ENCODE peak calls at places on chromosomes 13 and 19, in seven cellular contexts. O is GM12891, M is lower leg skin, J is H1, V is thyroid gland, C is spleen, K is A549. Y is an unnamed sample.

GRCh38 chr13:105660550-105660949 is 874.9 kb downstream of the EFNB2 start:
- DNase-seq in V (no peak), J (no peak), M (no peak), O (no peak), C (no peak), K (no peak), Y (no peak)

GRCh38 chr19:34246340-34246739 is 8.0 kb upstream of the GARRE1 start:
- DNase-seq in M (peak; percentile 37), O (no peak), V (no peak), C (no peak), J (no peak), K (no peak), Y (no peak)

GRCh38 chr13:97225533-97225932 is 3.4 kb downstream of the MBNL2 start:
- DNase-seq in V (no peak), K (no peak), O (no peak), J (no peak), C (no peak), M (no peak), Y (no peak)

GRCh38 chr13:42985312-42986175 is 6.5 kb downstream of the EPSTI1 start:
- DNase-seq in M (no peak), V (no peak), J (no peak), C (no peak), O (no peak), K (no peak), Y (no peak)

GRCh38 chr19:44435441-44435840 is 12.8 kb downstream of the ZNF229 start:
- DNase-seq in C (no peak), J (no peak), V (no peak), K (no peak), O (no peak), M (no peak), Y (no peak)

GRCh38 chr13:73984201-73984600 is 150.0 kb downstream of the KLF12 start:
- DNase-seq in O (no peak), M (no peak), K (no peak), C (no peak), J (no peak), V (no peak), Y (no peak)

GRCh38 chr19:13764821-13765394 is 586 bp downstream of the MRI1 start:
- DNase-seq in K (no peak), J (peak; percentile 55), V (peak; percentile 38), O (no peak), M (peak; percentile 89), C (peak; percentile 89), Y (no peak)

GRCh38 chr13:98986226-98986846 is 8.5 kb upstream of the DOCK9 start:
- DNase-seq in O (no peak), M (no peak), J (no peak), C (no peak), K (no peak), V (no peak), Y (no peak)

GRCh38 chr13:96492758-96493157 is 402.9 kb downstream of the HS6ST3 start:
- DNase-seq in V (peak; percentile 2), M (no peak), C (no peak), O (no peak), J (no peak), K (no peak), Y (no peak)

GRCh38 chr19:16285769-16286564 is 38.7 kb upstream of the KLF2 start:
- DNase-seq in C (no peak), V (no peak), K (no peak), J (peak; percentile 61), M (no peak), O (no peak), Y (no peak)

GRCh38 chr13:24074687-24075086 is 85.8 kb upstream of the SPATA13 start:
- DNase-seq in M (no peak), K (no peak), V (no peak), O (no peak), C (no peak), J (no peak), Y (no peak)

GRCh38 chr13:52994865-52995264 is 33.7 kb upstream of the OLFM4 start:
- DNase-seq in K (no peak), C (no peak), J (no peak), O (no peak), M (no peak), V (no peak), Y (no peak)

GRCh38 chr19:10748924-10749434 is 31.1 kb downstream of the DNM2 start:
- DNase-seq in V (peak; percentile 40), O (no peak), J (no peak), C (no peak), M (no peak), K (peak; percentile 51), Y (peak; percentile 40)

GRCh38 chr13:91185294-91185863 is 162.1 kb upstream of the MIR17HG start:
- DNase-seq in V (no peak), M (no peak), O (no peak), J (no peak), C (no peak), K (no peak), Y (no peak)

GRCh38 chr13:31023126-31023525 is 90.7 kb downstream of the TEX26 start:
- DNase-seq in M (no peak), J (no peak), V (no peak), K (no peak), C (no peak), O (no peak), Y (no peak)

GRCh38 chr13:95388420-95389079 is 87.3 kb upstream of the ABCC4 start:
- DNase-seq in O (no peak), J (no peak), M (no peak), C (no peak), V (no peak), K (no peak), Y (no peak)

GRCh38 chr13:31007392-31007791 is 74.9 kb downstream of the TEX26 start:
- DNase-seq in K (no peak), O (no peak), V (no peak), C (no peak), M (no peak), J (peak; percentile 23), Y (no peak)

DNA sequence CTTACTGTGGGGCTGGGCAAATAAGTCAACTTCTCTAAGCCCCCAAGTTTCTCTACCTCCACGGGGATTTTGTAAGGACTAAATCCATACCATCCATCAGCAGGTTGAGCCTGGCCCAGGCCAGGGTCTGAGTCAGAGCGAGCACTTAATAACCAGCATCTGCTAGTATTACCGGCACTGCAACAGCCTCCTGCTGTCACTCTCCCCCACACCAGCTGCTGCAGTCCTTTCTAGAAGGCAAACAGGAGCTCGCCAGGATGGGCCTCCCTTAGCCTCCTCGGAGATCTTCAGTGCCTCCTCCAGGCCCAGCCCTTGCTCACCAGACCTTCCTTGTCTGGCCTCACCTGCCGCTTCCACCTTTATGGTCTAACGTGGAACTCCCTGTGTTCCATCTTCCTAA is 3.2 kb downstream of the NAPA start:
- DNase-seq in J (no peak), K (no peak), O (no peak), C (no peak), V (no peak), M (no peak), Y (no peak)
- TF ChIP-seq POLR2A in J (no peak), K (no peak), O (no peak), C (no peak), V (no peak), M (no peak), Y (no peak)

DNA sequence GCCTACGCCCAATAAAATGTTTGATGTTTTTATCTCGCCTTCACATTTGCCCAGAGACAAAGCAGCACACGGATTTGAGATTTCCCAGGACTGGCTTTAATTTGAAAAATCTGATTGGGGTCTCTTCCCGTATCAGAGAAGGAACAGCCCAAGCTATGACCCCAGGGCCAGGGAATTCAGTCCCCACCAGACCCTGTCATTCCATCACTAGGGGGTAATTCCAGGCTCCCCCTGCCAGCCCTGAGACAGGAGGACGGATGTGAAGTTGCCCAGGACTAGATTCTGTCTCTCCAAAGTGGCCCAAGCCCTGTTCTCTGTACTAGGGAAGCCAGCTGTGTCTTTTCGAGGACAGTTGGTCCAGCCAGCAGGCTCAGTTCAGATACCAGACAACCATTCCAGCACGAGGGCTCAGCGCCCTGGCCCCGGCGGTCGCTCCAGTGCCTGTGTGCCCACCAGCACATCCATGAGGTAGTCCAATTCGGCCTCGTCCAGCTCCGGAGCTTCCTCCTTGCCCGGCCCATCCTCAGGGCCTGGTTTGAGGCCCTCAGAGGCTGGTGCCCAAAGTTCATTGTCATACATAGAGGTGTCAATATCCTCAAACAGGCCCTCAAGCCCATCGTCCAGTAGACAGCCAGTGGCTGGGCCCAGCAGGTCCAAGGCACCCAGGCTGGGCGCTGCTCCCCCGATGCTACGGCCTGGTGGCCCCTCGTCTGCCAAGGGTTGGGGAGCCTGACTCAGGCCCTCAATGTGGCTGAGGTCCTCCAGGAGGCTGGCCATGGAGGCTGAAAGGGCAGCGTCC is 3.2 kb downstream of the SERTAD1 start:
- DNase-seq in O (no peak), K (no peak), M (peak; percentile 82), C (peak; percentile 82), J (no peak), V (no peak), Y (no peak)
- TF ChIP-seq POLR2A in O (no peak), K (no peak), M (no peak), C (no peak), J (no peak), V (no peak), Y (no peak)

DNA sequence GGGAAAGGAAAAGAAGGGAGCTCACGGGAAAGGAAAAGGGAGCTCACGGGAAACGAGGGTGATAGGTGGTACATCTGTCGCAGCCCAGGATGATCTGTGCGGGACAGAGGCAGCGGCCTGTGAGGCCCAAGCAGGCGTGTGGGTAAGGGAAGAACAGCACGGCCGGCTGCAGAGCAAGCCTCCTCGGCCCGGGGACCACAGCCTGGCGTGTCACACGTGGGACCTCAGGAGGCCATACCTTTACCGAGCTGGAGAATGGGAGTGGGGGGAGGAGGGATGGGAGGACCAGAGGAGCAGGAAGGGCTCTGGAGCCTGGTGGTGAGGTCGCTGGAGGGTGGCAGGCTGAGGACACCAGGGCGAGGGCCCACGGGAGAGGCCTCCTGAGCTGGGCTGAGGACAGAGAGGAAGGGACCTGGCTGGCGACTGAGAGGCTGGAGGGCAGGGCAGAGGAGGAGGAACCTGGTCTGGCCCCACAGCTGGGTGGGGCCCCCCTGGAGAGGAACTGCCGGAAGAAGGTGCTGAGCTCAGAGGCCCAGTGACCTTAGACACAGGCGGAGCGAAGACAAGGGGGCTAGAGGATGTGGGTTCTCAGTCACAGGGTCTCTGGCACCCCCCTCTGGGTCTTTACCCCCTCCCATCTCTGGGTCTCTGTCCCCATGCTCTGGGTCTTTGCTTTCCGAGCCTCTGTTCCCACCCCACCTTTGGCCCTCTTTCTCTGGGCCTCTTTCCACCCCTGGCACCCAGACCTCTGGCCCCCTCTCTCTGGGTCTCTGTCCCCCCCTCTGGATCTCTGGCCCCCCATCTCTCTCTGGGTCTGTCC is 2.9 kb upstream of the FTL start:
- DNase-seq in O (peak; percentile 70), K (peak; percentile 88), V (peak; percentile 78), J (peak; percentile 62), C (peak; percentile 96), M (peak; percentile 92), Y (peak; percentile 68)
- TF ChIP-seq POLR2A in O (peak; percentile 90), K (peak; percentile 59), V (peak; percentile 33), J (peak; percentile 34), C (peak; percentile 61), M (no peak), Y (no peak)

DNA sequence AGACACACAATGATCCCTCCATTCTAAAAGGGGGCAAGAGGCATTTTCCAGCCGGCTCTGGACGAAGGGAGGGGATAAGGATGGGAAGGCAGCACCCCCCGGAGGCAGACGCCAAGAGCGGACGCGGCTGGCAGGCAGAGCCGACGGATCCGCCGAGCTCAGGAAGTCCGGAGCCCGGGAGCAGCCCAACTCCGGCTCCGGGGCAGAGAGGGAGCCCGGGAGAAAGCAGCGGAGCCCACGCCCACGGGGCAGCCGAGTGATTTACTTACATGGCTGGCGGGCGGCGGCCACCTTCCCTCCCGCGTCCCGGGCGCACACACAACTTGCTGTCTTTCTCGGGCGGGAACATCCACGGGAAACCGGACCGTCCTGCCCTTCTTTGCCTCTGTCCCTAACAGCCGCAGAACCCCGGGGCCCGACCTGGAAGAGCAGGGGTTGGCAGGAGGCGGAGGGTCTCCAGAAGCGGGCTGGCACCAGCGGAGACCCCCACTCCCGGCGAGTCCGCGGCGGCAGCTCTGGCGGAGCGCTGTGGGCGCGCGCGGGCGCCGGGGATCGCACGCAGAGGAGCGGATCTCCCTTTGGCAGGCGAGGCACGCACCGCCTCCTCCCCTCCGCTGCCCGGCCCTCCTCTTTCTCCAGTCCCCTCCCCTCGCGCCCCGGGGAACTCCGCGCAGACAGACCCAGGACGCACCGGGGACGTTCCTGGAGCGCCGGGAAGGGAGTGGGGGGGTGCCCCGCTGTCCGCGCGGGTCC is at the start of gene LHFPL6:
- DNase-seq in C (peak; percentile 87), J (peak; percentile 85), O (peak; percentile 70), M (peak; percentile 96), V (peak; percentile 76), K (peak; percentile 41), Y (peak; percentile 69)
- TF ChIP-seq POLR2A in C (no peak), J (no peak), O (no peak), M (no peak), V (peak; percentile 68), K (no peak), Y (peak; percentile 77)

Y was measured in H54.